ENCODE peak calls at places on chromosomes 1 and 21, in six cellular contexts. K is lung, H is body of pancreas, Y is fibroblast of mammary gland, J is thoracic aorta, Q is heart right ventricle. F is an unnamed sample.

GRCh38 chr1:231432996-231433395 is 10.9 kb upstream of the EGLN1 start:
- DNase-seq in K (no peak), H (no peak), Y (no peak), Q (no peak), J (no peak), F (no peak)

GRCh38 chr21:45042664-45043161 is 31.7 kb upstream of the ADARB1 start:
- DNase-seq in H (no peak), Q (no peak), Y (no peak), J (no peak), K (no peak), F (no peak)

GRCh38 chr1:26003262-26003661 is 5.4 kb upstream of the PAFAH2 start:
- DNase-seq in K (no peak), Q (no peak), J (no peak), Y (no peak), H (no peak), F (no peak)

GRCh38 chr1:115179397-115179835 is 90.1 kb upstream of the TSPAN2 start:
- DNase-seq in Q (peak; percentile 72), J (no peak), K (no peak), H (no peak), Y (peak; percentile 98), F (no peak)

GRCh38 chr1:11714831-11715574 is 20.9 kb upstream of the AGTRAP start:
- DNase-seq in J (no peak), Q (no peak), Y (no peak), K (no peak), H (no peak), F (no peak)

GRCh38 chr1:68107771-68108170 is 57.3 kb upstream of the DIRAS3 start:
- DNase-seq in Q (no peak), H (no peak), Y (peak; percentile 65), K (no peak), J (no peak), F (no peak)

GRCh38 chr1:223834660-223835263 is 11.0 kb downstream of the TP53BP2 start:
- DNase-seq in K (no peak), Q (no peak), J (no peak), H (no peak), Y (peak; percentile 91), F (no peak)

GRCh38 chr1:59229138-59229537 is 67.8 kb upstream of the FGGY start:
- DNase-seq in Q (no peak), Y (peak; percentile 79), K (no peak), H (no peak), J (no peak), F (no peak)

GRCh38 chr1:36988311-36988710 is 46.0 kb downstream of the GRIK3 start:
- DNase-seq in Y (no peak), H (no peak), Q (peak; percentile 59), K (peak; percentile 65), J (no peak), F (no peak)

GRCh38 chr1:39842726-39843305 is 40.5 kb downstream of the TRIT1 start:
- DNase-seq in Y (no peak), K (no peak), H (no peak), Q (no peak), J (no peak), F (no peak)

GRCh38 chr1:7250176-7250575 is 464.9 kb downstream of the CAMTA1 start:
- DNase-seq in J (no peak), Y (no peak), K (no peak), H (no peak), Q (no peak), F (no peak)

GRCh38 chr1:90391116-90391515 is 326.0 kb downstream of the BARHL2 start:
- DNase-seq in H (no peak), J (no peak), K (no peak), Q (no peak), Y (peak; percentile 6), F (no peak)

GRCh38 chr1:172855841-172856382 is 194.8 kb downstream of the TNFSF18 start:
- DNase-seq in K (no peak), H (no peak), J (no peak), Q (no peak), Y (no peak), F (no peak)

GRCh38 chr21:34593954-34594531 is 20.9 kb downstream of the RCAN1 start:
- DNase-seq in Y (no peak), J (no peak), K (no peak), Q (no peak), H (no peak), F (no peak)

GRCh38 chr1:111802110-111802509 is 46.4 kb downstream of the DDX20 start:
- DNase-seq in K (no peak), Y (no peak), J (no peak), Q (peak; percentile 37), H (no peak), F (no peak)

GRCh38 chr1:46532498-46533178 is 18.8 kb downstream of the KNCN start:
- DNase-seq in K (peak; percentile 50), Q (peak; percentile 78), Y (peak; percentile 37), H (peak; percentile 53), J (no peak), F (no peak)

GRCh38 chr1:118999348-119000071 is 11.4 kb upstream of the TBX15 start:
- DNase-seq in Q (no peak), Y (no peak), K (no peak), J (no peak), H (no peak), F (no peak)

GRCh38 chr1:59204001-59204400 is 92.9 kb upstream of the FGGY start:
- DNase-seq in K (no peak), J (no peak), Q (peak; percentile 60), H (peak; percentile 29), Y (no peak), F (no peak)

GRCh38 chr1:209565759-209566678 is 17.5 kb upstream of the CAMK1G start:
- DNase-seq in Y (peak; percentile 85), Q (peak; percentile 50), K (peak; percentile 82), J (peak; percentile 32), H (peak; percentile 87), F (peak; percentile 52)

GRCh38 chr1:44390277-44390676 is 14.8 kb upstream of the RNF220 start:
- DNase-seq in K (no peak), H (no peak), Y (peak; percentile 80), Q (no peak), J (no peak), F (no peak)

DNA sequence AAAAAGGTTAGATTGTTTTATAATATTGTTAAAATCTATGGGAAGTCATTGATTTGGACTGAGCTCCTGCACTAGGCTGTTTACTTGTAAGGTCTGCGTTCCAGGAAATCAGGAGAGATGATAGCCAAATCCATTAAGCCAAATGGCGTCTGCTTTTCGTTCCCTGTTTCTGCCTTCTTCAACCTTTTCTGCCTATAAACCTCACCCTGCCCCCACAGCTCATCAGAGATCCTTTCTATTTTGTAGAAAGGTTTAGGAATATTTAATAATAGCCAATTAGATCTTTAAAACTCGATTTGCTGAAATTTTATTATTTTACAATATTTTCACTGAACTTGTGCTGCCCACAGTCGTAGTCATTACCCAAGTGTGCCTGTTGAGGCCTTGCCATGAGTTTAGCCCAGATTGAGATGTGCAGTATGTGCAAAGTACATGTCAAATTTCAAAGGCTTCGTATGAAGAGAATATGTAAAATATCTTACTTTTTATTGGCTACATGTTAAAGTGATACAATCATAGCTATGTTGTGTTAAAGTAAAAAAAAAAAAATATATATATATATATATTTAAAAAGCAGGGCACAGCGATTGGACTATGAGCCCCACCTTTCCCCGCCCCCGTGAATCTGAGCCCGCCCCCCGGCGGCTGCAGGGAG is 444 bp upstream of the IARS2 start:
- DNase-seq in J (peak; percentile 64), H (no peak), K (no peak), Y (peak; percentile 3), Q (no peak), F (peak; percentile 76)
- H3K4me3 ChIP-seq in J (peak overlapping the region; percentile 100), H (peak overlapping the region; percentile 84), K (no peak overlapping the region), Y (no peak overlapping the region), Q (peak overlapping the region; percentile 95), F (peak overlapping the region; percentile 86)

DNA sequence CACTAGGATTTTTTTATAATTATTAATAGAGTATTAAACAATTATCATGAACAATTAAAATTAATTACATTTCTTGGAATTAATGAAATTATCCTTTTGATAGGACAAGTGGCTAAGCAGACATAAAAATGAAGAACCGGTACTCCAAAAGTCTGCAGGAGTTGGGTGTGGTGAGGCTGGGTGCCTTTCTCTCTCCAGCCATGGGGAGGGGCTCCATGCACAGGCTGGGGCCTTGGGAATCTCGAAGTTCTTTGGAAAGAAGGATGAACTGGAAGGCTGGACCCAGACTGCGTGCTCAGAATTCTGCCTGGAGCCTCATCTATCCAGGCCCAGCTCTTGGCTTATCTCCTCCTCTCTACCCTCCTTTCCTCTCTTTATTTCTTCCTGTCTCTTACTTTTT is 94.1 kb downstream of the ACTL8 start:
- DNase-seq in Q (no peak), H (no peak), K (no peak), J (no peak), Y (peak; percentile 21), F (no peak)
- TF ChIP-seq CTCF in Q (no peak), H (no peak), K (no peak), J (no peak), Y (peak; percentile 48), F (no peak)

DNA sequence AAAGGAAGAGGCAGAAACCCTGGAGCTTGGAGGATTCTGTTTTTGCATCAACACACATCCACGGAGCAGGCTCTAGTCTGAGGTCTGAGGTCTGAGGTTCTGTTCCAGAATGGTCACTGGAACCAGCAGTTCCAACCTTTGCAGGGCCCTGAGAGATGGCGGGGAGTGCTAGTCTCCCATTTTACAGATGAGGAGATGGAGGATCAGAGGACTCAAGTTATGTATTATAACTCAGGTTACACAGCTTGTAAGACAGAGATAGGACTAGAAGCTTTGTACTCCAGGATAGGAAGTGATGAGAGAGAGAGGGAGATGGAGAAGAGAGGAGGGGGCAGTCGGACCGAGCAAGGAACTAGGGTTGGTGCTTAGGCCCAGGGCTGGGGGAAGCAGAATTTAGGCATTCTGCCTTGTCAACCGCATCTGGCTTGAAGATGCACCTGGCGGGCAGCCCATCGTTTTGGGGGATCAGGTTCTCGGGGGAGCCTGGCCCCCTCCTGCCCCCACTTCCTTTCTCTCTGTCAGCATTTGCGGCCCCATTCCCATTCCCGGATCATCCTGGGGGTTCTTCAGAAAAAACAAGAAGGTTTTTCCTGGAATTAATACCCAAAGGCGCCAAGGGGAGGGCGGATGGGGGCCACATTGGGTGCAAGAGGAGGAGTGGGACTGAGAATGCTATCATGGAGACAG is 5.6 kb downstream of the PEAR1 start:
- DNase-seq in K (no peak), J (no peak), H (no peak), Y (no peak), Q (no peak), F (no peak)
- H3K4me3 ChIP-seq in K (no peak overlapping the region), J (no peak overlapping the region), H (no peak overlapping the region), Y (no peak overlapping the region), Q (no peak overlapping the region), F (no peak overlapping the region)

DNA sequence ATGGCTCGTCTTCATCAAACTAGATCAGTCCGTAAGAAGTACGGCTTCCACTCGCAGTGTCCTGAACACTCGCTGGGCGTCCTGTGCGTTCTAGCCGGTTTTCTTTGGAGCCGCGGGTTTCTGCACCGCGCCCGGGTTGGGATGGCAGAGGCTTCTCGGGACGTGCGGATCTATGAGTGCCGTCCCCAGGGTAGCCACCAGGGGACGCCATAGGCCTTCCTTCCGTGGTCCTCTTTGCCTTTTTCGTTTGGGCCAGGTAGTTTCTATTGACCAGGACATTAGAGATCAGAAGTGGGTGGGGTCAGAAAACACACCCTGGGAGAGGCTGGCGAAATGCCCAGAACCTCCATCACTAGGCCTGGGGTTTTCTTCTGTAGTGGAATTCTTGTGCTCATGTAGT is 273.8 kb downstream of the FAM72C start:
- DNase-seq in Q (peak; percentile 13), Y (peak; percentile 39), K (peak; percentile 46), J (no peak), H (peak; percentile 48), F (no peak)
- TF ChIP-seq CTCF in Q (no peak), Y (peak; percentile 72), K (no peak), J (no peak), H (peak; percentile 46), F (peak; percentile 77)